ENCODE peak calls at places on chromosomes 3 and 15, in four cellular contexts. One of them, this sample, is unnamed.

GRCh38 chr3:49397470-49397869 is 14.3 kb downstream of the RHOA start:
- DNase-seq in T-cell: no peak
- DNase-seq in H54: no peak
- DNase-seq in fibroblast of mammary gland: peak; percentile 63
- DNase-seq in this sample: no peak

GRCh38 chr15:50854594-50855490 is 53.6 kb upstream of the AP4E1 start:
- DNase-seq in T-cell: no peak
- DNase-seq in H54: no peak
- DNase-seq in fibroblast of mammary gland: no peak
- DNase-seq in this sample: no peak

GRCh38 chr15:57920916-57921315 is 144.6 kb downstream of the ALDH1A2 start:
- DNase-seq in T-cell: no peak
- DNase-seq in H54: no peak
- DNase-seq in fibroblast of mammary gland: peak; percentile 59
- DNase-seq in this sample: no peak

GRCh38 chr3:128320551-128321340 is 145.9 kb downstream of the DNAJB8 start:
- DNase-seq in T-cell: no peak
- DNase-seq in H54: no peak
- DNase-seq in fibroblast of mammary gland: no peak
- DNase-seq in this sample: no peak

GRCh38 chr3:101513419-101513986 is 491 bp upstream of the SENP7 start:
- DNase-seq in T-cell: no peak
- DNase-seq in H54: peak; percentile 47
- DNase-seq in fibroblast of mammary gland: no peak
- DNase-seq in this sample: no peak

GRCh38 chr3:171770689-171771620 is 39.3 kb downstream of the PLD1 start:
- DNase-seq in T-cell: no peak
- DNase-seq in H54: peak; percentile 67
- DNase-seq in fibroblast of mammary gland: peak; percentile 90
- DNase-seq in this sample: no peak

GRCh38 chr3:128496602-128497304 is 3.8 kb upstream of the GATA2 start:
- DNase-seq in T-cell: no peak
- DNase-seq in H54: no peak
- DNase-seq in fibroblast of mammary gland: peak; percentile 28
- DNase-seq in this sample: no peak

GRCh38 chr3:116445291-116445841 is at the start of gene LSAMP:
- DNase-seq in T-cell: no peak
- DNase-seq in H54: no peak
- DNase-seq in fibroblast of mammary gland: no peak
- DNase-seq in this sample: no peak

GRCh38 chr3:173109143-173109542 is 31.9 kb downstream of the SPATA16 start:
- DNase-seq in T-cell: no peak
- DNase-seq in H54: no peak
- DNase-seq in fibroblast of mammary gland: no peak
- DNase-seq in this sample: no peak

GRCh38 chr3:155270485-155271342 is 22.8 kb downstream of the STRIT1 start:
- DNase-seq in T-cell: no peak
- DNase-seq in H54: no peak
- DNase-seq in fibroblast of mammary gland: peak; percentile 37
- DNase-seq in this sample: no peak

GRCh38 chr3:187997490-187997889 is 156.5 kb upstream of the LPP start:
- DNase-seq in T-cell: no peak
- DNase-seq in H54: no peak
- DNase-seq in fibroblast of mammary gland: peak; percentile 38
- DNase-seq in this sample: no peak

GRCh38 chr3:18411541-18411940 is 13.6 kb downstream of the SATB1 start:
- DNase-seq in T-cell: no peak
- DNase-seq in H54: no peak
- DNase-seq in fibroblast of mammary gland: no peak
- DNase-seq in this sample: no peak

GRCh38 chr15:73781038-73781925 is 28.1 kb upstream of the INSYN1 start:
- DNase-seq in T-cell: no peak
- DNase-seq in H54: no peak
- DNase-seq in fibroblast of mammary gland: peak; percentile 45
- DNase-seq in this sample: no peak

GRCh38 chr15:63514533-63514943 is 10.1 kb downstream of the USP3 start:
- DNase-seq in T-cell: no peak
- DNase-seq in H54: no peak
- DNase-seq in fibroblast of mammary gland: peak; percentile 93
- DNase-seq in this sample: no peak

GRCh38 chr15:39706252-39706651 is 76.4 kb downstream of the FSIP1 start:
- DNase-seq in T-cell: no peak
- DNase-seq in H54: no peak
- DNase-seq in fibroblast of mammary gland: no peak
- DNase-seq in this sample: no peak

GRCh38 chr15:58405865-58406264 is 25.9 kb upstream of the LIPC start:
- DNase-seq in T-cell: no peak
- DNase-seq in H54: no peak
- DNase-seq in fibroblast of mammary gland: no peak
- DNase-seq in this sample: no peak

GRCh38 chr15:62079594-62079993 is 12.8 kb downstream of the C2CD4A start:
- DNase-seq in T-cell: no peak
- DNase-seq in H54: no peak
- DNase-seq in fibroblast of mammary gland: no peak
- DNase-seq in this sample: no peak

GRCh38 chr3:114627760-114628159 is 333.9 kb downstream of the TIGIT start:
- DNase-seq in T-cell: no peak
- DNase-seq in H54: no peak
- DNase-seq in fibroblast of mammary gland: peak; percentile 73
- DNase-seq in this sample: no peak

GRCh38 chr15:94033683-94034020 is 197.7 kb upstream of the MCTP2 start:
- DNase-seq in T-cell: no peak
- DNase-seq in H54: no peak
- DNase-seq in fibroblast of mammary gland: no peak
- DNase-seq in this sample: no peak

GRCh38 chr3:139715736-139716135 is 38.0 kb upstream of the NMNAT3 start:
- DNase-seq in T-cell: no peak
- DNase-seq in H54: no peak
- DNase-seq in fibroblast of mammary gland: no peak
- DNase-seq in this sample: no peak

GRCh38 chr15:69755571-69756310 is 303.1 kb downstream of the RPLP1 start:
- DNase-seq in T-cell: peak; percentile 43
- DNase-seq in H54: no peak
- DNase-seq in fibroblast of mammary gland: peak; percentile 54
- DNase-seq in this sample: peak; percentile 77

GRCh38 chr3:179464296-179465092 is 13.2 kb upstream of the GNB4 start:
- DNase-seq in T-cell: no peak
- DNase-seq in H54: no peak
- DNase-seq in fibroblast of mammary gland: no peak
- DNase-seq in this sample: no peak

GRCh38 chr3:197365621-197366020 is 67.2 kb upstream of the DLG1 start:
- DNase-seq in T-cell: no peak
- DNase-seq in H54: no peak
- DNase-seq in fibroblast of mammary gland: no peak
- DNase-seq in this sample: no peak

GRCh38 chr3:45693941-45694521 is 4.8 kb downstream of the SACM1L start:
- DNase-seq in T-cell: no peak
- DNase-seq in H54: no peak
- DNase-seq in fibroblast of mammary gland: no peak
- DNase-seq in this sample: no peak

GRCh38 chr3:119663885-119664284 is 3.5 kb upstream of the POPDC2 start:
- DNase-seq in T-cell: no peak
- DNase-seq in H54: no peak
- DNase-seq in fibroblast of mammary gland: peak; percentile 73
- DNase-seq in this sample: no peak

GRCh38 chr3:72821170-72821781 is 27.0 kb downstream of the SHQ1 start:
- DNase-seq in T-cell: no peak
- DNase-seq in H54: no peak
- DNase-seq in fibroblast of mammary gland: peak; percentile 76
- DNase-seq in this sample: no peak